ENCODE peak calls at places on chromosomes 13 and 19, in four cellular contexts. One of them, this sample, is unnamed.

GRCh38 chr13:106709509-106709908 is 141.6 kb upstream of the ARGLU1 start:
- DNase-seq in lower leg skin: no peak
- DNase-seq in breast epithelium: no peak
- DNase-seq in IMR-90: no peak
- DNase-seq in this sample: no peak

GRCh38 chr19:43765109-43765876 is 10.5 kb upstream of the SMG9 start:
- DNase-seq in breast epithelium: peak
- DNase-seq in lower leg skin: peak
- DNase-seq in IMR-90: peak
- DNase-seq in this sample: peak

GRCh38 chr13:25001807-25002206 is 94.1 kb upstream of the PABPC3 start:
- DNase-seq in breast epithelium: no peak
- DNase-seq in IMR-90: no peak
- DNase-seq in lower leg skin: no peak
- DNase-seq in this sample: no peak

GRCh38 chr13:76822691-76823267 is 63.4 kb downstream of the KCTD12 start:
- DNase-seq in IMR-90: peak
- DNase-seq in breast epithelium: no peak
- DNase-seq in lower leg skin: no peak
- DNase-seq in this sample: no peak

GRCh38 chr19:31232871-31233270 is 116.4 kb downstream of the TSHZ3 start:
- DNase-seq in IMR-90: peak
- DNase-seq in lower leg skin: no peak
- DNase-seq in breast epithelium: no peak
- DNase-seq in this sample: no peak

GRCh38 chr19:20863176-20863575 is 59.9 kb upstream of the ZNF85 start:
- DNase-seq in lower leg skin: no peak
- DNase-seq in IMR-90: no peak
- DNase-seq in breast epithelium: no peak
- DNase-seq in this sample: no peak

GRCh38 chr19:58544591-58545285 is 874 bp downstream of the TRIM28 start:
- DNase-seq in lower leg skin: no peak
- DNase-seq in IMR-90: peak
- DNase-seq in breast epithelium: no peak
- DNase-seq in this sample: no peak

GRCh38 chr13:66940113-66940512 is 290.0 kb downstream of the PCDH9 start:
- DNase-seq in lower leg skin: no peak
- DNase-seq in breast epithelium: no peak
- DNase-seq in IMR-90: no peak
- DNase-seq in this sample: no peak

GRCh38 chr13:54687173-54687572 is 1658.6 kb downstream of the OLFM4 start:
- DNase-seq in breast epithelium: no peak
- DNase-seq in lower leg skin: no peak
- DNase-seq in IMR-90: no peak
- DNase-seq in this sample: no peak

GRCh38 chr13:86882835-86883234 is 788.3 kb upstream of the SLITRK5 start:
- DNase-seq in lower leg skin: no peak
- DNase-seq in IMR-90: peak
- DNase-seq in breast epithelium: no peak
- DNase-seq in this sample: no peak

GRCh38 chr19:6232567-6232966 is 47.2 kb downstream of the MLLT1 start:
- DNase-seq in breast epithelium: no peak
- DNase-seq in lower leg skin: no peak
- DNase-seq in IMR-90: peak
- DNase-seq in this sample: peak

GRCh38 chr13:36362251-36362650 is 16.1 kb upstream of the SPART start:
- DNase-seq in breast epithelium: no peak
- DNase-seq in IMR-90: peak
- DNase-seq in lower leg skin: no peak
- DNase-seq in this sample: peak

GRCh38 chr13:97226788-97227627 is 4.9 kb downstream of the MBNL2 start:
- DNase-seq in IMR-90: no peak
- DNase-seq in lower leg skin: no peak
- DNase-seq in breast epithelium: no peak
- DNase-seq in this sample: no peak

GRCh38 chr19:5828661-5829566 is 10.6 kb downstream of the FUT6 start:
- DNase-seq in IMR-90: no peak
- DNase-seq in breast epithelium: no peak
- DNase-seq in lower leg skin: no peak
- DNase-seq in this sample: no peak

GRCh38 chr13:51599444-51600176 is 15.3 kb downstream of the WDFY2 start:
- DNase-seq in breast epithelium: no peak
- DNase-seq in lower leg skin: no peak
- DNase-seq in IMR-90: no peak
- DNase-seq in this sample: no peak

GRCh38 chr13:66312312-66313087 is 917.6 kb downstream of the PCDH9 start:
- DNase-seq in lower leg skin: peak
- DNase-seq in breast epithelium: no peak
- DNase-seq in IMR-90: peak
- DNase-seq in this sample: no peak

GRCh38 chr13:95260031-95260525 is 41.2 kb downstream of the ABCC4 start:
- DNase-seq in breast epithelium: no peak
- DNase-seq in lower leg skin: no peak
- DNase-seq in IMR-90: no peak
- DNase-seq in this sample: no peak

GRCh38 chr19:31803819-31804446 is 454.7 kb upstream of the TSHZ3 start:
- DNase-seq in IMR-90: no peak
- DNase-seq in breast epithelium: no peak
- DNase-seq in lower leg skin: no peak
- DNase-seq in this sample: no peak

GRCh38 chr19:30864460-30865215 is 484.6 kb downstream of the TSHZ3 start:
- DNase-seq in IMR-90: no peak
- DNase-seq in lower leg skin: no peak
- DNase-seq in breast epithelium: peak
- DNase-seq in this sample: no peak

GRCh38 chr19:55133639-55134444 is 15.2 kb downstream of the TNNT1 start:
- DNase-seq in breast epithelium: no peak
- DNase-seq in IMR-90: no peak
- DNase-seq in lower leg skin: no peak
- DNase-seq in this sample: no peak

GRCh38 chr13:29835280-29836061 is 14.9 kb downstream of the UBL3 start:
- DNase-seq in lower leg skin: no peak
- DNase-seq in IMR-90: no peak
- DNase-seq in breast epithelium: no peak
- DNase-seq in this sample: no peak

GRCh38 chr13:111614613-111615012 is 294.2 kb downstream of the TEX29 start:
- DNase-seq in lower leg skin: no peak
- DNase-seq in breast epithelium: no peak
- DNase-seq in IMR-90: no peak
- DNase-seq in this sample: no peak

GRCh38 chr13:50511877-50512332 is 331.6 kb downstream of the DLEU7 start:
- DNase-seq in lower leg skin: no peak
- DNase-seq in IMR-90: no peak
- DNase-seq in breast epithelium: no peak
- DNase-seq in this sample: no peak

GRCh38 chr13:27861165-27861564 is 58.6 kb upstream of the PDX1 start:
- DNase-seq in IMR-90: no peak
- DNase-seq in lower leg skin: no peak
- DNase-seq in breast epithelium: no peak
- DNase-seq in this sample: no peak

GRCh38 chr13:113103646-113104045 is 1.9 kb upstream of the F7 start:
- DNase-seq in IMR-90: no peak
- DNase-seq in breast epithelium: no peak
- DNase-seq in lower leg skin: no peak
- DNase-seq in this sample: no peak

GRCh38 chr19:21586341-21587116 is 81.1 kb downstream of the ZNF429 start:
- DNase-seq in lower leg skin: no peak
- DNase-seq in IMR-90: no peak
- DNase-seq in breast epithelium: no peak
- DNase-seq in this sample: no peak

GRCh38 chr13:94602467-94602866 is 810 bp downstream of the GPR180 start:
- DNase-seq in IMR-90: no peak
- DNase-seq in breast epithelium: no peak
- DNase-seq in lower leg skin: no peak
- DNase-seq in this sample: no peak

GRCh38 chr19:16671652-16672274 is 10.8 kb downstream of the TMEM38A start:
- DNase-seq in lower leg skin: no peak
- DNase-seq in IMR-90: no peak
- DNase-seq in breast epithelium: no peak
- DNase-seq in this sample: no peak

GRCh38 chr19:16673226-16673625 is 12.3 kb downstream of the TMEM38A start:
- DNase-seq in lower leg skin: no peak
- DNase-seq in breast epithelium: no peak
- DNase-seq in IMR-90: no peak
- DNase-seq in this sample: no peak

GRCh38 chr19:16670291-16670690 is 9.4 kb downstream of the TMEM38A start:
- DNase-seq in breast epithelium: no peak
- DNase-seq in IMR-90: no peak
- DNase-seq in lower leg skin: no peak
- DNase-seq in this sample: no peak

DNA sequence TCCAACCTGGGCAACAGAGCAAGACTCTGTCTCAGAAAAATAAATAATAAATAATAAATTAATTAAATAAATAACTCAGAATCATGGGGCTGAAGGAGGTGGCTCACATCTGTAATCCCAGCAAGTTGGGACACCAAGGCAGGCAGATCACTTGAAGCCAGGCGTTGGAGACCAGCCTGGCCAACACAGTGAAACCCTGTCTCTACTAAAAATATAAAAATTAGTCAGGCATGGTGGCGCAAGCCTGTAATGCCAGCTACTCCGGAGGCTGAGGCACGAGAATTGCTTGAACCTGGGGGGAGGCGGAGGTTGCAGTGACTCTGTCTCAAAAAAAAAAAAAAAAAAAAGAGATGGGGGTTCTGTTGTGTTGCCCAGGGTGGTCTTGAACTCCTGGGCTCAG is 7.2 kb downstream of the TMEM38A start:
- DNase-seq in breast epithelium: no peak
- DNase-seq in lower leg skin: no peak
- DNase-seq in IMR-90: no peak
- DNase-seq in this sample: no peak
- TF ChIP-seq POLR2A in breast epithelium: no peak
- TF ChIP-seq POLR2A in lower leg skin: no peak
- TF ChIP-seq POLR2A in IMR-90: no peak
- TF ChIP-seq POLR2A in this sample: no peak

GRCh38 chr19:48837586-48838191 is 1.4 kb upstream of the HSD17B14 start:
- DNase-seq in breast epithelium: no peak
- DNase-seq in lower leg skin: no peak
- DNase-seq in IMR-90: no peak
- DNase-seq in this sample: no peak

GRCh38 chr19:48836089-48837017 is at the start of gene HSD17B14:
- DNase-seq in breast epithelium: peak
- DNase-seq in IMR-90: no peak
- DNase-seq in lower leg skin: no peak
- DNase-seq in this sample: no peak

GRCh38 chr19:48833977-48834376 is 2.3 kb downstream of the HSD17B14 start:
- DNase-seq in IMR-90: no peak
- DNase-seq in lower leg skin: no peak
- DNase-seq in breast epithelium: no peak
- DNase-seq in this sample: no peak

GRCh38 chr19:48837081-48837524 is 812 bp upstream of the HSD17B14 start:
- DNase-seq in IMR-90: peak
- DNase-seq in breast epithelium: peak
- DNase-seq in lower leg skin: peak
- DNase-seq in this sample: peak

DNA sequence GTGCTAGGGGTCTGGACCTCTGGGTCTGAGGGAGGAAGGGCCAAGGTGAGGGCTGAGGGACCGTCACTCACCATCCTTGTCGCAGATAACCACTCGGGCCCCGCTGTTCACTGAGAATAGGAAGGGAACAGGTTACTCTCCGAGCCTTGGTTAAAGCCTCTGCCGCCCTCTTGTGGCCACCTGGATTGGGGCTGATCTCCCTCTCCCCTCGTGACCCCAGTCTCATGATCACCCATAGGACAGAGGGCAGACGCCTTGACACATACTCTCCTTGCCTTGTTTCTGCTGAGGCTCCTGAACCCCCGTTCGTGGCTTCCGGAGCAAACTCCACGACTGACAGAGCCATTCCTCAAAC is 580 bp downstream of the HSD17B14 start:
- DNase-seq in IMR-90: peak
- DNase-seq in lower leg skin: peak
- DNase-seq in breast epithelium: peak
- DNase-seq in this sample: peak
- TF ChIP-seq POLR2A in IMR-90: no peak
- TF ChIP-seq POLR2A in lower leg skin: no peak
- TF ChIP-seq POLR2A in breast epithelium: no peak
- TF ChIP-seq POLR2A in this sample: no peak

GRCh38 chr19:1269065-1269477 is at the start of gene CIRBP:
- DNase-seq in lower leg skin: peak
- DNase-seq in IMR-90: peak
- DNase-seq in breast epithelium: peak
- DNase-seq in this sample: peak
- TF ChIP-seq POLR2A in lower leg skin: peak
- TF ChIP-seq POLR2A in IMR-90: peak
- TF ChIP-seq POLR2A in breast epithelium: peak
- TF ChIP-seq POLR2A in this sample: peak

DNA sequence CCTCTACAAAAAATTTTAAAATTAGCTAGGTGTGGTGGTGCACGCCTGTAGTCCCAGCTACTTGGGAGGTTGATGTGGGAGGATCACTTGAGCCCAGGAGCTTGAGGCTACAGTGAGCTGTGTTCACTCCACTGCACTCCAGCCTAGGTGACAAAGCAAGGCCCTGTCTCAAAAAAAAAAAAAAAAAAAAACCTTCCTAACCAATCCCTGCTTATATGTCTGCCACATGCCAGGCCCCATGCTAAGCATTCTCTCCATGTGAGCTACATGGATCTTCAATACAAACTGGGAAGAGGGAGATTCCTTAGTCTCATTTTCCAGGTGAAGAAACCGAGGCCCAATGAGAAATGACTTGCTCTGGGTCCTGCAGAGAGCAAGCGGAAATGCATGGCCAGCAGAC is 2.3 kb upstream of the OVOL3 start:
- DNase-seq in IMR-90: no peak
- DNase-seq in lower leg skin: no peak
- DNase-seq in breast epithelium: no peak
- DNase-seq in this sample: no peak
- TF ChIP-seq POLR2A in IMR-90: no peak
- TF ChIP-seq POLR2A in lower leg skin: no peak
- TF ChIP-seq POLR2A in breast epithelium: no peak
- TF ChIP-seq POLR2A in this sample: no peak